ENCODE peak calls at places on chromosomes 6 and 20, in five cellular contexts. One of them, this sample, is unnamed.

GRCh38 chr20:46175127-46175494 is 57.0 kb downstream of the CD40 start:
- DNase-seq in HepG2: no peak
- DNase-seq in GM12892: no peak
- DNase-seq in H1: no peak
- DNase-seq in SK-N-SH: no peak
- DNase-seq in this sample: no peak

GRCh38 chr6:29845405-29846006 is 17.9 kb downstream of the HLA-G start:
- DNase-seq in H1: no peak
- DNase-seq in SK-N-SH: no peak
- DNase-seq in GM12892: no peak
- DNase-seq in HepG2: peak; percentile 45
- DNase-seq in this sample: no peak

GRCh38 chr20:35517125-35517524 is 12.3 kb downstream of the C20orf173 start:
- DNase-seq in GM12892: no peak
- DNase-seq in SK-N-SH: no peak
- DNase-seq in HepG2: no peak
- DNase-seq in H1: no peak
- DNase-seq in this sample: no peak

GRCh38 chr6:30363459-30363858 is 18.5 kb downstream of the RPP21 start:
- DNase-seq in GM12892: no peak
- DNase-seq in SK-N-SH: no peak
- DNase-seq in H1: no peak
- DNase-seq in HepG2: no peak
- DNase-seq in this sample: no peak

GRCh38 chr20:44914924-44915323 is 5.1 kb downstream of the PABPC1L start:
- DNase-seq in GM12892: no peak
- DNase-seq in HepG2: no peak
- DNase-seq in H1: no peak
- DNase-seq in SK-N-SH: no peak
- DNase-seq in this sample: no peak

GRCh38 chr6:110102411-110102810 is 77.1 kb downstream of the WASF1 start:
- DNase-seq in GM12892: no peak
- DNase-seq in H1: no peak
- DNase-seq in SK-N-SH: no peak
- DNase-seq in HepG2: no peak
- DNase-seq in this sample: no peak

GRCh38 chr20:36519944-36520343 is 21.4 kb upstream of the MYL9 start:
- DNase-seq in GM12892: no peak
- DNase-seq in HepG2: no peak
- DNase-seq in H1: no peak
- DNase-seq in SK-N-SH: no peak
- DNase-seq in this sample: no peak

GRCh38 chr6:145457556-145457955 is 277.8 kb downstream of the EPM2A start:
- DNase-seq in SK-N-SH: no peak
- DNase-seq in H1: no peak
- DNase-seq in GM12892: no peak
- DNase-seq in HepG2: no peak
- DNase-seq in this sample: no peak

GRCh38 chr6:3314176-3314575 is 55.4 kb downstream of the PSMG4 start:
- DNase-seq in H1: no peak
- DNase-seq in HepG2: no peak
- DNase-seq in GM12892: no peak
- DNase-seq in SK-N-SH: no peak
- DNase-seq in this sample: no peak

GRCh38 chr6:35024601-35025054 is 116.5 kb downstream of the TCP11 start:
- DNase-seq in SK-N-SH: peak; percentile 74
- DNase-seq in H1: no peak
- DNase-seq in HepG2: peak; percentile 28
- DNase-seq in GM12892: no peak
- DNase-seq in this sample: no peak

GRCh38 chr6:63014290-63014689 is 197.0 kb upstream of the FKBP1C start:
- DNase-seq in H1: no peak
- DNase-seq in HepG2: no peak
- DNase-seq in GM12892: no peak
- DNase-seq in SK-N-SH: no peak
- DNase-seq in this sample: no peak

GRCh38 chr6:133368664-133369063 is 127.5 kb downstream of the EYA4 start:
- DNase-seq in GM12892: no peak
- DNase-seq in H1: no peak
- DNase-seq in SK-N-SH: peak; percentile 15
- DNase-seq in HepG2: peak; percentile 22
- DNase-seq in this sample: no peak

GRCh38 chr6:109672204-109672603 is 18.8 kb downstream of the AK9 start:
- DNase-seq in HepG2: no peak
- DNase-seq in H1: no peak
- DNase-seq in GM12892: no peak
- DNase-seq in SK-N-SH: no peak
- DNase-seq in this sample: no peak

GRCh38 chr6:24397631-24398030 is 5.1 kb upstream of the MRS2 start:
- DNase-seq in H1: no peak
- DNase-seq in SK-N-SH: no peak
- DNase-seq in GM12892: no peak
- DNase-seq in HepG2: no peak
- DNase-seq in this sample: no peak

GRCh38 chr20:23078351-23078993 is 7.7 kb downstream of the CD93 start:
- DNase-seq in HepG2: no peak
- DNase-seq in GM12892: no peak
- DNase-seq in H1: no peak
- DNase-seq in SK-N-SH: no peak
- DNase-seq in this sample: no peak

GRCh38 chr6:152401978-152402377 is 235.2 kb downstream of the SYNE1 start:
- DNase-seq in HepG2: no peak
- DNase-seq in H1: no peak
- DNase-seq in SK-N-SH: no peak
- DNase-seq in GM12892: no peak
- DNase-seq in this sample: no peak

GRCh38 chr6:50720623-50721022 is 7.3 kb downstream of the TFAP2D start:
- DNase-seq in GM12892: no peak
- DNase-seq in H1: peak; percentile 66
- DNase-seq in HepG2: no peak
- DNase-seq in SK-N-SH: no peak
- DNase-seq in this sample: no peak

GRCh38 chr6:158818008-158818579 is 1.1 kb downstream of the EZR start:
- DNase-seq in H1: peak; percentile 83
- DNase-seq in SK-N-SH: peak; percentile 93
- DNase-seq in HepG2: peak; percentile 55
- DNase-seq in GM12892: peak; percentile 58
- DNase-seq in this sample: peak; percentile 53

GRCh38 chr6:57421503-57421902 is 104.1 kb downstream of the PRIM2 start:
- DNase-seq in GM12892: no peak
- DNase-seq in HepG2: no peak
- DNase-seq in SK-N-SH: no peak
- DNase-seq in H1: no peak
- DNase-seq in this sample: no peak

GRCh38 chr20:49286689-49287551 is 9.1 kb upstream of the ZNFX1 start:
- DNase-seq in H1: no peak
- DNase-seq in GM12892: no peak
- DNase-seq in HepG2: peak; percentile 79
- DNase-seq in SK-N-SH: no peak
- DNase-seq in this sample: no peak

GRCh38 chr6:111573892-111574800 is 31.5 kb downstream of the TRAF3IP2 start:
- DNase-seq in SK-N-SH: no peak
- DNase-seq in GM12892: no peak
- DNase-seq in H1: no peak
- DNase-seq in HepG2: no peak
- DNase-seq in this sample: no peak

GRCh38 chr20:23350855-23351838 is 556 bp downstream of the NXT1 start:
- DNase-seq in H1: peak; percentile 70
- DNase-seq in SK-N-SH: peak; percentile 56
- DNase-seq in HepG2: peak; percentile 85
- DNase-seq in GM12892: no peak
- DNase-seq in this sample: no peak

GRCh38 chr20:53154540-53154939 is 182.4 kb downstream of the TSHZ2 start:
- DNase-seq in HepG2: no peak
- DNase-seq in GM12892: no peak
- DNase-seq in H1: no peak
- DNase-seq in SK-N-SH: no peak
- DNase-seq in this sample: no peak

GRCh38 chr20:21569586-21569985 is 55.7 kb upstream of the NKX2-2 start:
- DNase-seq in H1: no peak
- DNase-seq in HepG2: no peak
- DNase-seq in SK-N-SH: no peak
- DNase-seq in GM12892: no peak
- DNase-seq in this sample: no peak

GRCh38 chr20:62683136-62683535 is 25.5 kb upstream of the NTSR1 start:
- DNase-seq in HepG2: no peak
- DNase-seq in SK-N-SH: no peak
- DNase-seq in H1: no peak
- DNase-seq in GM12892: no peak
- DNase-seq in this sample: no peak

GRCh38 chr6:139017227-139017626 is 11.3 kb upstream of the ABRACL start:
- DNase-seq in H1: peak; percentile 33
- DNase-seq in SK-N-SH: no peak
- DNase-seq in GM12892: no peak
- DNase-seq in HepG2: no peak
- DNase-seq in this sample: no peak

GRCh38 chr6:162147805-162148204 is 579.8 kb downstream of the PRKN start:
- DNase-seq in SK-N-SH: no peak
- DNase-seq in H1: no peak
- DNase-seq in GM12892: no peak
- DNase-seq in HepG2: no peak
- DNase-seq in this sample: no peak

GRCh38 chr6:40778918-40779317 is 191.8 kb upstream of the LRFN2 start:
- DNase-seq in HepG2: no peak
- DNase-seq in H1: no peak
- DNase-seq in SK-N-SH: no peak
- DNase-seq in GM12892: no peak
- DNase-seq in this sample: no peak

GRCh38 chr6:121698617-121699016 is 263.2 kb downstream of the GJA1 start:
- DNase-seq in HepG2: no peak
- DNase-seq in GM12892: no peak
- DNase-seq in H1: no peak
- DNase-seq in SK-N-SH: no peak
- DNase-seq in this sample: no peak

DNA sequence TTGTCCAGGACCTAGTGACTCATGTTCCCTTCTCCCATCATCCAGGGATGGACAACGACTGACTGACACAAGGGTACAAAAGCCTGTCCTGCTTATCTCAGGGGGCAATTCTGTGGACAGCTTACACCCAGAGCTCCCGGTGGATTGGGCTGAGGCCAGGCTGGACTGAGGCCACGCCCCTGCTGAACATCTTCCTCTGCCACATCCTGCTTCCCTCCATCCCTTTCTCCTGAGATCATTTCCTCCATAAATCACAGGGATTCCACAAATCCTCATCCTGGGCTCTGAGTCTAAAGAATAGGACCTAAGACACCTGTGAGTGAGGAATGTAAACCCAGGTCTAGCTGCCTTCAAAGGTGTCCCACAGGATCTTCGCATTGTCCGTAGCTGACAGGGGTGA is 30.4 kb upstream of the RNF24 start:
- DNase-seq in GM12892: no peak
- DNase-seq in HepG2: no peak
- DNase-seq in H1: no peak
- DNase-seq in SK-N-SH: no peak
- DNase-seq in this sample: no peak
- TF ChIP-seq POLR2AphosphoS5 in GM12892: no peak
- TF ChIP-seq POLR2AphosphoS5 in HepG2: no peak
- TF ChIP-seq POLR2AphosphoS5 in H1: no peak
- TF ChIP-seq POLR2AphosphoS5 in SK-N-SH: no peak
- TF ChIP-seq POLR2AphosphoS5 in this sample: no peak

GRCh38 chr6:167759206-167759605 is 67.5 kb upstream of the AFDN start:
- DNase-seq in SK-N-SH: no peak
- DNase-seq in HepG2: no peak
- DNase-seq in GM12892: no peak
- DNase-seq in H1: no peak
- DNase-seq in this sample: no peak

GRCh38 chr6:167761794-167762258 is 64.9 kb upstream of the AFDN start:
- DNase-seq in HepG2: peak; percentile 73
- DNase-seq in H1: no peak
- DNase-seq in GM12892: no peak
- DNase-seq in SK-N-SH: no peak
- DNase-seq in this sample: no peak

GRCh38 chr6:167758309-167759023 is 68.2 kb upstream of the AFDN start:
- DNase-seq in HepG2: no peak
- DNase-seq in H1: no peak
- DNase-seq in SK-N-SH: no peak
- DNase-seq in GM12892: no peak
- DNase-seq in this sample: no peak

GRCh38 chr6:167760979-167761793 is 65.5 kb upstream of the AFDN start:
- DNase-seq in GM12892: no peak
- DNase-seq in SK-N-SH: no peak
- DNase-seq in HepG2: peak; percentile 85
- DNase-seq in H1: no peak
- DNase-seq in this sample: no peak

DNA sequence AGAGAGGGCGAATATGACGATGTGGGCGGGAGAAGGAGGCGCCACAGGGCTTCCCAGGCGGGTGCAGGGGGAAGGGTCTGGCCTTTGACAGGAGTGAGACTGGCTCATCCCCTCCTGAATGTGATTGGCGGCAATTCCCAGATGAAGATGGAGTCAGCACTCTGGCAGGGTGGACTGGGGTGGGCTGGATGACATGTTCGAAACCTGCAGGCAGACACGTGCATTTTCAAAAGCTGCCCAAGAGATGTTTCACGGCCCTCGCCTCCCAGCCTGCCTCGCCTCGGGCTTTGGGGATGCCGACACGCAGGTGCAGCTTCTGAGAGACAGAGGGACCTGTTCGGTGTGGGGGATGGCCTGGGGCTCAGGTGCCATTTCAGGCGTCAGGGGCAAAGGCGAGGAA is 66.8 kb upstream of the AFDN start:
- DNase-seq in HepG2: no peak
- DNase-seq in H1: no peak
- DNase-seq in GM12892: no peak
- DNase-seq in SK-N-SH: no peak
- DNase-seq in this sample: no peak
- TF ChIP-seq TAF1 in HepG2: no peak
- TF ChIP-seq TAF1 in H1: no peak
- TF ChIP-seq TAF1 in GM12892: no peak
- TF ChIP-seq TAF1 in SK-N-SH: no peak
- TF ChIP-seq TAF1 in this sample: no peak

GRCh38 chr20:57383447-57384347 is 7.5 kb upstream of the RBM38 start:
- DNase-seq in H1: no peak
- DNase-seq in HepG2: no peak
- DNase-seq in SK-N-SH: no peak
- DNase-seq in GM12892: no peak
- DNase-seq in this sample: no peak

GRCh38 chr20:57386762-57387161 is 4.4 kb upstream of the RBM38 start:
- DNase-seq in H1: no peak
- DNase-seq in GM12892: no peak
- DNase-seq in HepG2: no peak
- DNase-seq in SK-N-SH: no peak
- DNase-seq in this sample: no peak

GRCh38 chr20:57385940-57386339 is 5.3 kb upstream of the RBM38 start:
- DNase-seq in GM12892: no peak
- DNase-seq in SK-N-SH: no peak
- DNase-seq in HepG2: no peak
- DNase-seq in H1: no peak
- DNase-seq in this sample: no peak

GRCh38 chr20:57384486-57384885 is 6.7 kb upstream of the RBM38 start:
- DNase-seq in H1: no peak
- DNase-seq in GM12892: no peak
- DNase-seq in SK-N-SH: no peak
- DNase-seq in HepG2: no peak
- DNase-seq in this sample: no peak

GRCh38 chr20:57384953-57385761 is 6.0 kb upstream of the RBM38 start:
- DNase-seq in SK-N-SH: no peak
- DNase-seq in H1: no peak
- DNase-seq in GM12892: no peak
- DNase-seq in HepG2: no peak
- DNase-seq in this sample: no peak
- TF ChIP-seq POLR2AphosphoS5 in SK-N-SH: no peak
- TF ChIP-seq POLR2AphosphoS5 in H1: no peak
- TF ChIP-seq POLR2AphosphoS5 in GM12892: no peak
- TF ChIP-seq POLR2AphosphoS5 in HepG2: no peak
- TF ChIP-seq POLR2AphosphoS5 in this sample: no peak

GRCh38 chr6:7215798-7216231 is 97.2 kb downstream of the SSR1 start:
- DNase-seq in H1: no peak
- DNase-seq in HepG2: no peak
- DNase-seq in GM12892: no peak
- DNase-seq in SK-N-SH: no peak
- DNase-seq in this sample: no peak
- TF ChIP-seq TAF1 in H1: no peak
- TF ChIP-seq TAF1 in HepG2: no peak
- TF ChIP-seq TAF1 in GM12892: no peak
- TF ChIP-seq TAF1 in SK-N-SH: no peak
- TF ChIP-seq TAF1 in this sample: no peak

This sample was measured in GM12891.